ENCODE peak calls at places on chromosomes 12 and 14, in five cellular contexts. P, A, N, Y and C are unnamed samples.

GRCh38 chr12:118307069-118307954 is 65.4 kb downstream of the TAOK3 start:
- DNase-seq in Y (peak), P (peak), A (peak), N (no peak), C (peak)

GRCh38 chr12:46071335-46071734 is 81.0 kb upstream of the SCAF11 start:
- DNase-seq in Y (peak), N (peak), A (peak), P (no peak), C (no peak)

GRCh38 chr12:85509857-85510256 is 229.8 kb downstream of the ALX1 start:
- DNase-seq in N (peak), P (no peak), A (no peak), Y (peak), C (peak)

GRCh38 chr12:124861492-124861891 is 2.2 kb downstream of the SCARB1 start:
- DNase-seq in Y (peak), P (peak), A (peak), N (no peak), C (peak)

GRCh38 chr14:72513994-72514659 is 379.8 kb downstream of the DPF3 start:
- DNase-seq in A (peak), N (peak), P (peak), Y (peak), C (peak)

GRCh38 chr14:29906256-29906885 is 21.3 kb downstream of the PRKD1 start:
- DNase-seq in P (peak), Y (peak), A (peak), N (no peak), C (peak)

GRCh38 chr14:101789222-101789621 is 27.7 kb downstream of the PPP2R5C start:
- DNase-seq in Y (no peak), A (no peak), N (no peak), P (no peak), C (no peak)

GRCh38 chr12:99170026-99170425 is 477.5 kb upstream of the GARIN6 start:
- DNase-seq in A (no peak), P (no peak), N (no peak), Y (no peak), C (no peak)

GRCh38 chr12:62725781-62726180 is 209.2 kb downstream of the PPM1H start:
- DNase-seq in A (no peak), Y (peak), P (no peak), N (no peak), C (no peak)

GRCh38 chr14:31937730-31938346 is 139.3 kb upstream of the ARHGAP5 start:
- DNase-seq in N (no peak), A (peak), Y (peak), P (peak), C (peak)

GRCh38 chr12:46659032-46659703 is 166.6 kb downstream of the SLC38A4 start:
- DNase-seq in Y (no peak), A (peak), P (peak), N (no peak), C (no peak)

GRCh38 chr14:73058224-73058922 is at the start of gene RBM25:
- DNase-seq in P (peak), A (peak), Y (peak), N (peak), C (peak)

GRCh38 chr14:61234215-61234916 is 46.8 kb downstream of the TMEM30B start:
- DNase-seq in A (no peak), Y (no peak), N (no peak), P (no peak), C (no peak)

GRCh38 chr12:22333751-22334695 is 484 bp downstream of the ST8SIA1 start:
- DNase-seq in Y (no peak), P (no peak), N (no peak), A (no peak), C (no peak)

GRCh38 chr14:91996951-91997371 is 42.9 kb downstream of the TRIP11 start:
- DNase-seq in Y (peak), A (peak), N (peak), P (peak), C (peak)

GRCh38 chr12:109625131-109625559 is 51.6 kb downstream of the MVK start:
- DNase-seq in Y (peak), N (no peak), P (no peak), A (peak), C (peak)

GRCh38 chr14:32259368-32260013 is 56.4 kb upstream of the RNU6-8 start:
- DNase-seq in P (peak), A (peak), N (peak), Y (peak), C (peak)

GRCh38 chr12:105352940-105353635 is 22.6 kb downstream of the C12orf75 start:
- DNase-seq in P (peak), A (no peak), Y (no peak), N (no peak), C (no peak)

GRCh38 chr14:35534884-35535793 is 1.2 kb downstream of the INSM2 start:
- DNase-seq in P (peak), N (peak), A (peak), Y (peak), C (peak)

GRCh38 chr14:89349196-89350008 is 67.6 kb downstream of the FOXN3 start:
- DNase-seq in A (no peak), Y (no peak), P (no peak), N (no peak), C (peak)

GRCh38 chr14:64364907-64365306 is 23.2 kb upstream of the MTHFD1 start:
- DNase-seq in N (no peak), P (no peak), Y (peak), A (peak), C (peak)

GRCh38 chr12:3526776-3527175 is 35.8 kb downstream of the PRMT8 start:
- DNase-seq in A (no peak), N (no peak), P (no peak), Y (no peak), C (no peak)

GRCh38 chr12:71415336-71416231 is 24.0 kb upstream of the LGR5 start:
- DNase-seq in A (peak), Y (peak), N (peak), P (peak), C (peak)

GRCh38 chr14:41718477-41719166 is 111.9 kb downstream of the LRFN5 start:
- DNase-seq in N (no peak), Y (no peak), A (no peak), P (no peak), C (no peak)

GRCh38 chr12:10571141-10571540 is 42.3 kb downstream of the MAGOHB start:
- DNase-seq in P (no peak), A (no peak), N (no peak), Y (no peak), C (no peak)

GRCh38 chr14:100639280-100639679 is 52.1 kb upstream of the BEGAIN start:
- DNase-seq in N (no peak), P (no peak), A (no peak), Y (no peak), C (no peak)

GRCh38 chr12:3655331-3655900 is 97.5 kb downstream of the CRACR2A start:
- DNase-seq in Y (peak), A (peak), N (no peak), P (peak), C (no peak)

GRCh38 chr12:88111074-88111652 is 30.7 kb downstream of the CEP290 start:
- DNase-seq in N (peak), A (peak), P (peak), Y (peak), C (peak)

GRCh38 chr12:42725839-42726238 is 136.3 kb upstream of the PRICKLE1 start:
- DNase-seq in A (peak), Y (peak), P (peak), N (no peak), C (peak)

GRCh38 chr12:98635657-98636323 is 8.8 kb downstream of the IKBIP start:
- DNase-seq in A (peak), P (peak), Y (peak), N (no peak), C (peak)

GRCh38 chr14:31164115-31164514 is 43.5 kb downstream of the HECTD1 start:
- DNase-seq in Y (no peak), A (no peak), N (no peak), P (no peak), C (no peak)

DNA sequence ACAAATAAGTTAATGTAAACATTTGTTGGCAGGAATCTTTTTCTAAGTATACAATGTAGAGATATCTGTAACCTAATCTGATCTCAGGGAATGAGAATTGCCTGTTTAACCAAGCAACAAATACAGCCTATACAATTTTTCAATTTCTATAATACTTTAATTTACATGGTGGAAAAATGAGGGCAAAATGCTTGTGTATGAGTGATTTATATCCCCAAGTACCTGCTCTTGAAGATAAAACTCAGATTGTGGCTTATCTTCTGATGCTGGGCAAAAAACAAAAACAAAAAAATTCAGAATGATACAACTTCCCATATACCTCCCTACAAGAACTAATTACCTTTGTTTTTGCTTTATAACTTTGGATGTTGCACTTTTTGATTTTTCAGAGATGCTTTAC is 2.2 kb downstream of the CNOT2 start:
- DNase-seq in N (no peak), P (no peak), Y (no peak), A (no peak), C (no peak)
- H3K4me2 ChIP-seq in N (no peak), P (peak), Y (peak), A (peak), C (peak)

DNA sequence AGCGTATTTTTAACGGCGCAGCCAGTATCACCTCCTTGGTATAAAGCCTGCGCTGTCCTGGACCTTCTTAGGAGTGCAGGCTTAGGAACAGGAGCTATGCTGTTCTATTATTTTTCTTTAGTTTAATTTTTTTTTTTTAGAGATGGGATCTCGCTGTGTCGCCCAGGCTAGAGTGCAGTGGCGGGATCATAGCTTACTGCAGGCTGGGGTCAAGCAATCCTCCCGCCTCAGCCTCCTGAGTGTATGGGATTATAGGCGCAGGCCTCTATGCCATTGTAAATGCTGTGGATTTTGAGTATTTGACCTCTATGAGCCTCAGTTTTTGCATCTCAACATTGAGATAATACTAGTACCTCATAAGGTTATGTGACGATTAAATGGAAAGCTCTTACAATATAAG is 4.1 kb downstream of the OR10AD1 start:
- DNase-seq in A (no peak), Y (no peak), N (no peak), P (no peak), C (no peak)
- TF ChIP-seq EZH2 in A (no peak), Y (no peak), N (no peak), P (no peak), C (no peak)

DNA sequence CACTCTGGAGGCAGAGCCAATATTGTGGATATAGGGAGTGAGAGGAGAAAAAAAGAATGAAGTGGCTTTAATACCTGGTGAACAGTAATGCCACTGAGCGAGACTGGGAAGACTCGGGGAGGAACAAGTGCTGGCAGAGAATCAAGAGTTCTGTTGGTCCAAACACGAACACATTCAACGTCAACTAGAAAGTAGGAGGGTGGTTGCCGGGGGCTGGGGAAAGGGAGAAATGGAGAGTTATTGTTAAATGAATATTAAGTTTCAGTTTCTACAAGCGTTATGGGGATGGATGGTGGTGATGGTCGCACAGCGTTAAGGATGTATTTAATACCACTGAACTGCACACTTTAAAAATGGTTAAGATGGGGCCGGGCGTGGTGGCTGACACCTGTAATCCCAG is 2.8 kb downstream of the SPRING1 start:
- DNase-seq in N (no peak), A (no peak), P (no peak), Y (no peak), C (no peak)
- H3K4me2 ChIP-seq in N (no peak), A (no peak), P (no peak), Y (no peak), C (no peak)

GRCh38 chr14:104118006-104118844 is 20.2 kb upstream of the KIF26A start:
- DNase-seq in Y (no peak), P (no peak), N (no peak), A (no peak), C (no peak)
- TF ChIP-seq EZH2 in Y (no peak), P (no peak), N (no peak), A (no peak), C (no peak)

GRCh38 chr12:93713060-93713459 is 35.9 kb downstream of the CRADD start:
- DNase-seq in A (no peak), P (no peak), N (no peak), Y (no peak), C (no peak)
- H3K4me2 ChIP-seq in A (no peak), P (no peak), N (no peak), Y (no peak), C (no peak)

GRCh38 chr12:106585862-106586534 is 3.2 kb downstream of the RFX4 start:
- DNase-seq in P (no peak), N (no peak), Y (peak), A (no peak), C (no peak)
- TF ChIP-seq EZH2 in P (peak), N (no peak), Y (no peak), A (no peak), C (peak)

DNA sequence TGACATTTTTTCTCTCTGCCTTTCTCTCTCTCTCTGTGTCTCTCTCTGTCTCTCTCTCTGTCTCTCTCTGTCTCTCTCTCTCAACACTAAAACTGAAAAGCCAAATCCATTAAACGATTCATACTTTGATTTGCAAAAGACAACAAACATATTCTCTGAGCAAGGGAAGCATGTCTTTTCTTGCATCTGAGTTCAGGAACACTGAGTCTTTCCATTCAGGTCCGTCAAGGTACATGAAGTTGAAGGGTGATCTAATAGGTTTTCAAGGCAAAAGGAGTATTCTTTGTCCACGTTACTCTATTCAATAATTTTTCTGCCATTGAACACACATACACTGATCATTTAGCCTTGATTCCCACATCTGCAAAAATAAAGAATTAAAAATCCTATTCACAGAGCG is 900.9 kb downstream of the BCL11B start:
- DNase-seq in P (no peak), A (no peak), Y (no peak), N (no peak), C (no peak)
- H3K4me2 ChIP-seq in P (no peak), A (no peak), Y (no peak), N (no peak), C (no peak)

GRCh38 chr12:53929527-53929926 is 9.1 kb upstream of the HOXC13 start:
- DNase-seq in N (no peak), Y (no peak), A (no peak), P (no peak), C (no peak)

GRCh38 chr12:53930591-53931255 is 7.9 kb upstream of the HOXC13 start:
- DNase-seq in N (no peak), Y (no peak), A (no peak), P (no peak), C (no peak)

GRCh38 chr12:53928054-53928879 is 10.4 kb upstream of the HOXC13 start:
- DNase-seq in A (no peak), P (no peak), Y (no peak), N (no peak), C (no peak)

GRCh38 chr12:53925006-53925405 is 13.6 kb upstream of the HOXC13 start:
- DNase-seq in Y (no peak), A (no peak), N (no peak), P (no peak), C (no peak)

GRCh38 chr12:53927220-53928029 is 11.2 kb upstream of the HOXC13 start:
- DNase-seq in N (no peak), A (no peak), P (no peak), Y (no peak), C (no peak)
- TF ChIP-seq EZH2 in N (no peak), A (peak), P (peak), Y (peak), C (peak)